ENCODE peak calls at places on chromosomes 1 and 21, in ten cellular contexts. One of them, this sample, is unnamed.

GRCh38 chr1:109111386-109112055 is 2.4 kb upstream of the ELAPOR1 start:
- DNase-seq in tibial artery: no peak
- DNase-seq in lung: no peak
- DNase-seq in uterus: no peak
- DNase-seq in cardiac muscle cell: no peak
- DNase-seq in naive thymus-derived CD4-positive, alpha-beta T cell: no peak
- DNase-seq in brain microvascular endothelial cell: no peak
- DNase-seq in keratinocyte: no peak
- DNase-seq in transverse colon: no peak
- DNase-seq in left ventricle myocardium inferior: no peak
- DNase-seq in this sample: no peak

GRCh38 chr1:223455470-223455869 is 62.3 kb downstream of the CCDC185 start:
- DNase-seq in tibial artery: no peak
- DNase-seq in left ventricle myocardium inferior: no peak
- DNase-seq in transverse colon: no peak
- DNase-seq in keratinocyte: no peak
- DNase-seq in uterus: no peak
- DNase-seq in lung: no peak
- DNase-seq in brain microvascular endothelial cell: no peak
- DNase-seq in cardiac muscle cell: no peak
- DNase-seq in naive thymus-derived CD4-positive, alpha-beta T cell: no peak
- DNase-seq in this sample: no peak

GRCh38 chr1:168372857-168373520 is 92.3 kb downstream of the TBX19 start:
- DNase-seq in lung: no peak
- DNase-seq in tibial artery: no peak
- DNase-seq in naive thymus-derived CD4-positive, alpha-beta T cell: no peak
- DNase-seq in left ventricle myocardium inferior: no peak
- DNase-seq in keratinocyte: no peak
- DNase-seq in brain microvascular endothelial cell: no peak
- DNase-seq in cardiac muscle cell: no peak
- DNase-seq in transverse colon: no peak
- DNase-seq in uterus: peak; percentile 35
- DNase-seq in this sample: no peak

GRCh38 chr1:204558467-204558866 is 42.3 kb downstream of the MDM4 start:
- DNase-seq in transverse colon: no peak
- DNase-seq in keratinocyte: no peak
- DNase-seq in lung: no peak
- DNase-seq in brain microvascular endothelial cell: no peak
- DNase-seq in uterus: no peak
- DNase-seq in tibial artery: no peak
- DNase-seq in left ventricle myocardium inferior: no peak
- DNase-seq in naive thymus-derived CD4-positive, alpha-beta T cell: no peak
- DNase-seq in cardiac muscle cell: no peak
- DNase-seq in this sample: no peak

GRCh38 chr1:33712176-33712575 is 151.7 kb upstream of the HMGB4 start:
- DNase-seq in left ventricle myocardium inferior: no peak
- DNase-seq in uterus: no peak
- DNase-seq in tibial artery: no peak
- DNase-seq in transverse colon: no peak
- DNase-seq in lung: no peak
- DNase-seq in naive thymus-derived CD4-positive, alpha-beta T cell: no peak
- DNase-seq in cardiac muscle cell: peak; percentile 20
- DNase-seq in keratinocyte: no peak
- DNase-seq in brain microvascular endothelial cell: no peak
- DNase-seq in this sample: no peak

GRCh38 chr1:17849216-17849615 is 94.1 kb downstream of the ACTL8 start:
- DNase-seq in transverse colon: no peak
- DNase-seq in lung: no peak
- DNase-seq in left ventricle myocardium inferior: no peak
- DNase-seq in tibial artery: no peak
- DNase-seq in naive thymus-derived CD4-positive, alpha-beta T cell: no peak
- DNase-seq in uterus: no peak
- DNase-seq in keratinocyte: no peak
- DNase-seq in cardiac muscle cell: no peak
- DNase-seq in brain microvascular endothelial cell: no peak
- DNase-seq in this sample: no peak

GRCh38 chr1:31617218-31617916 is at the start of gene HCRTR1:
- DNase-seq in keratinocyte: no peak
- DNase-seq in lung: no peak
- DNase-seq in transverse colon: no peak
- DNase-seq in brain microvascular endothelial cell: no peak
- DNase-seq in naive thymus-derived CD4-positive, alpha-beta T cell: no peak
- DNase-seq in left ventricle myocardium inferior: no peak
- DNase-seq in uterus: no peak
- DNase-seq in tibial artery: no peak
- DNase-seq in cardiac muscle cell: no peak
- DNase-seq in this sample: no peak

GRCh38 chr21:45497846-45498645 is 44.2 kb downstream of the SLC19A1 start:
- DNase-seq in lung: no peak
- DNase-seq in left ventricle myocardium inferior: peak; percentile 7
- DNase-seq in cardiac muscle cell: no peak
- DNase-seq in tibial artery: no peak
- DNase-seq in keratinocyte: no peak
- DNase-seq in transverse colon: no peak
- DNase-seq in naive thymus-derived CD4-positive, alpha-beta T cell: no peak
- DNase-seq in uterus: peak; percentile 13
- DNase-seq in brain microvascular endothelial cell: no peak
- DNase-seq in this sample: no peak

GRCh38 chr21:37912616-37913015 is 3.6 kb downstream of the KCNJ6 start:
- DNase-seq in naive thymus-derived CD4-positive, alpha-beta T cell: no peak
- DNase-seq in transverse colon: no peak
- DNase-seq in left ventricle myocardium inferior: no peak
- DNase-seq in tibial artery: no peak
- DNase-seq in keratinocyte: no peak
- DNase-seq in brain microvascular endothelial cell: no peak
- DNase-seq in uterus: no peak
- DNase-seq in cardiac muscle cell: no peak
- DNase-seq in lung: no peak
- DNase-seq in this sample: no peak

GRCh38 chr21:25453524-25453923 is 153.8 kb downstream of the MRPL39 start:
- DNase-seq in naive thymus-derived CD4-positive, alpha-beta T cell: no peak
- DNase-seq in brain microvascular endothelial cell: no peak
- DNase-seq in cardiac muscle cell: no peak
- DNase-seq in tibial artery: no peak
- DNase-seq in uterus: no peak
- DNase-seq in lung: no peak
- DNase-seq in transverse colon: no peak
- DNase-seq in left ventricle myocardium inferior: no peak
- DNase-seq in keratinocyte: no peak
- DNase-seq in this sample: no peak

GRCh38 chr1:56958526-56958925 is 7.3 kb downstream of the C8B start:
- DNase-seq in uterus: no peak
- DNase-seq in brain microvascular endothelial cell: peak; percentile 42
- DNase-seq in naive thymus-derived CD4-positive, alpha-beta T cell: no peak
- DNase-seq in tibial artery: no peak
- DNase-seq in lung: no peak
- DNase-seq in left ventricle myocardium inferior: no peak
- DNase-seq in transverse colon: no peak
- DNase-seq in keratinocyte: no peak
- DNase-seq in cardiac muscle cell: peak; percentile 67
- DNase-seq in this sample: no peak

GRCh38 chr21:31921079-31921478 is 48.3 kb downstream of the HUNK start:
- DNase-seq in cardiac muscle cell: no peak
- DNase-seq in tibial artery: no peak
- DNase-seq in uterus: no peak
- DNase-seq in brain microvascular endothelial cell: no peak
- DNase-seq in naive thymus-derived CD4-positive, alpha-beta T cell: no peak
- DNase-seq in transverse colon: no peak
- DNase-seq in lung: no peak
- DNase-seq in left ventricle myocardium inferior: no peak
- DNase-seq in keratinocyte: no peak
- DNase-seq in this sample: no peak

GRCh38 chr1:16117369-16117768 is 38.5 kb downstream of the EPHA2 start:
- DNase-seq in keratinocyte: no peak
- DNase-seq in uterus: no peak
- DNase-seq in lung: no peak
- DNase-seq in tibial artery: no peak
- DNase-seq in transverse colon: no peak
- DNase-seq in cardiac muscle cell: no peak
- DNase-seq in left ventricle myocardium inferior: no peak
- DNase-seq in brain microvascular endothelial cell: no peak
- DNase-seq in naive thymus-derived CD4-positive, alpha-beta T cell: no peak
- DNase-seq in this sample: no peak

GRCh38 chr1:91523462-91523861 is 22.8 kb downstream of the CDC7 start:
- DNase-seq in left ventricle myocardium inferior: no peak
- DNase-seq in naive thymus-derived CD4-positive, alpha-beta T cell: no peak
- DNase-seq in keratinocyte: no peak
- DNase-seq in uterus: no peak
- DNase-seq in cardiac muscle cell: peak; percentile 4
- DNase-seq in transverse colon: no peak
- DNase-seq in tibial artery: no peak
- DNase-seq in lung: no peak
- DNase-seq in brain microvascular endothelial cell: no peak
- DNase-seq in this sample: no peak

GRCh38 chr1:118122234-118123004 is 62.6 kb downstream of the SPAG17 start:
- DNase-seq in keratinocyte: peak; percentile 66
- DNase-seq in naive thymus-derived CD4-positive, alpha-beta T cell: no peak
- DNase-seq in tibial artery: no peak
- DNase-seq in transverse colon: no peak
- DNase-seq in lung: no peak
- DNase-seq in cardiac muscle cell: no peak
- DNase-seq in left ventricle myocardium inferior: no peak
- DNase-seq in uterus: no peak
- DNase-seq in brain microvascular endothelial cell: no peak
- DNase-seq in this sample: no peak

GRCh38 chr1:43666608-43667007 is 16.7 kb downstream of the KDM4A start:
- DNase-seq in left ventricle myocardium inferior: no peak
- DNase-seq in tibial artery: no peak
- DNase-seq in cardiac muscle cell: no peak
- DNase-seq in naive thymus-derived CD4-positive, alpha-beta T cell: no peak
- DNase-seq in uterus: no peak
- DNase-seq in brain microvascular endothelial cell: no peak
- DNase-seq in transverse colon: no peak
- DNase-seq in lung: no peak
- DNase-seq in keratinocyte: peak; percentile 89
- DNase-seq in this sample: no peak

GRCh38 chr1:225364439-225364838 is 63.4 kb downstream of the LBR start:
- DNase-seq in transverse colon: no peak
- DNase-seq in uterus: no peak
- DNase-seq in lung: no peak
- DNase-seq in cardiac muscle cell: no peak
- DNase-seq in naive thymus-derived CD4-positive, alpha-beta T cell: no peak
- DNase-seq in left ventricle myocardium inferior: no peak
- DNase-seq in tibial artery: no peak
- DNase-seq in keratinocyte: no peak
- DNase-seq in brain microvascular endothelial cell: no peak
- DNase-seq in this sample: no peak

GRCh38 chr1:101240041-101240430 is 3.2 kb downstream of the S1PR1 start:
- DNase-seq in cardiac muscle cell: no peak
- DNase-seq in naive thymus-derived CD4-positive, alpha-beta T cell: no peak
- DNase-seq in tibial artery: no peak
- DNase-seq in uterus: no peak
- DNase-seq in left ventricle myocardium inferior: no peak
- DNase-seq in transverse colon: no peak
- DNase-seq in lung: peak; percentile 33
- DNase-seq in keratinocyte: no peak
- DNase-seq in brain microvascular endothelial cell: no peak
- DNase-seq in this sample: no peak
- H3K4me3 ChIP-seq in cardiac muscle cell: no peak overlapping the region
- H3K4me3 ChIP-seq in naive thymus-derived CD4-positive, alpha-beta T cell: peak overlapping the region; percentile 88
- H3K4me3 ChIP-seq in tibial artery: peak overlapping the region; percentile 65
- H3K4me3 ChIP-seq in uterus: no peak overlapping the region
- H3K4me3 ChIP-seq in left ventricle myocardium inferior: peak overlapping the region; percentile 83
- H3K4me3 ChIP-seq in transverse colon: no peak overlapping the region
- H3K4me3 ChIP-seq in lung: peak overlapping the region; percentile 52
- H3K4me3 ChIP-seq in keratinocyte: no peak overlapping the region
- H3K4me3 ChIP-seq in brain microvascular endothelial cell: no peak overlapping the region
- H3K4me3 ChIP-seq in this sample: peak overlapping the region; percentile 63

GRCh38 chr1:3017440-3018050 is 3.7 kb upstream of the ACTRT2 start:
- DNase-seq in lung: no peak
- DNase-seq in naive thymus-derived CD4-positive, alpha-beta T cell: no peak
- DNase-seq in uterus: peak; percentile 9
- DNase-seq in left ventricle myocardium inferior: peak; percentile 1
- DNase-seq in brain microvascular endothelial cell: no peak
- DNase-seq in transverse colon: peak; percentile 4
- DNase-seq in tibial artery: peak; percentile 5
- DNase-seq in cardiac muscle cell: no peak
- DNase-seq in keratinocyte: no peak
- DNase-seq in this sample: peak; percentile 4
- H3K36me3 ChIP-seq in lung: no peaks in the 10 kb centered on the region
- H3K36me3 ChIP-seq in naive thymus-derived CD4-positive, alpha-beta T cell: no peaks in the 10 kb centered on the region
- H3K36me3 ChIP-seq in uterus: no peaks in the 10 kb centered on the region
- H3K36me3 ChIP-seq in left ventricle myocardium inferior: no peaks in the 10 kb centered on the region
- H3K36me3 ChIP-seq in brain microvascular endothelial cell: no peaks in the 10 kb centered on the region
- H3K36me3 ChIP-seq in transverse colon: no peaks in the 10 kb centered on the region
- H3K36me3 ChIP-seq in tibial artery: no peaks in the 10 kb centered on the region
- H3K36me3 ChIP-seq in cardiac muscle cell: no peaks in the 10 kb centered on the region
- H3K36me3 ChIP-seq in keratinocyte: no peaks in the 10 kb centered on the region
- H3K36me3 ChIP-seq in this sample: no peaks in the 10 kb centered on the region

GRCh38 chr1:53981220-53981619 is 35.1 kb downstream of the LRRC42 start:
- DNase-seq in uterus: no peak
- DNase-seq in transverse colon: no peak
- DNase-seq in keratinocyte: no peak
- DNase-seq in cardiac muscle cell: no peak
- DNase-seq in lung: no peak
- DNase-seq in brain microvascular endothelial cell: peak; percentile 16
- DNase-seq in tibial artery: no peak
- DNase-seq in left ventricle myocardium inferior: no peak
- DNase-seq in naive thymus-derived CD4-positive, alpha-beta T cell: no peak
- DNase-seq in this sample: no peak

GRCh38 chr1:53982762-53983101 is 35.3 kb downstream of the LDLRAD1 start:
- DNase-seq in keratinocyte: no peak
- DNase-seq in naive thymus-derived CD4-positive, alpha-beta T cell: no peak
- DNase-seq in cardiac muscle cell: no peak
- DNase-seq in transverse colon: no peak
- DNase-seq in left ventricle myocardium inferior: no peak
- DNase-seq in tibial artery: no peak
- DNase-seq in brain microvascular endothelial cell: no peak
- DNase-seq in uterus: no peak
- DNase-seq in lung: no peak
- DNase-seq in this sample: no peak

GRCh38 chr1:53979712-53980450 is 33.7 kb downstream of the LRRC42 start:
- DNase-seq in tibial artery: no peak
- DNase-seq in keratinocyte: no peak
- DNase-seq in uterus: no peak
- DNase-seq in naive thymus-derived CD4-positive, alpha-beta T cell: no peak
- DNase-seq in left ventricle myocardium inferior: no peak
- DNase-seq in brain microvascular endothelial cell: no peak
- DNase-seq in lung: no peak
- DNase-seq in cardiac muscle cell: no peak
- DNase-seq in transverse colon: no peak
- DNase-seq in this sample: no peak

GRCh38 chr1:53984701-53985100 is 33.3 kb downstream of the LDLRAD1 start:
- DNase-seq in tibial artery: no peak
- DNase-seq in keratinocyte: no peak
- DNase-seq in brain microvascular endothelial cell: no peak
- DNase-seq in uterus: no peak
- DNase-seq in transverse colon: no peak
- DNase-seq in naive thymus-derived CD4-positive, alpha-beta T cell: no peak
- DNase-seq in left ventricle myocardium inferior: no peak
- DNase-seq in cardiac muscle cell: no peak
- DNase-seq in lung: no peak
- DNase-seq in this sample: no peak

GRCh38 chr1:53982034-53982761 is 35.8 kb downstream of the LDLRAD1 start:
- DNase-seq in left ventricle myocardium inferior: peak; percentile 32
- DNase-seq in transverse colon: peak; percentile 17
- DNase-seq in brain microvascular endothelial cell: peak; percentile 36
- DNase-seq in lung: no peak
- DNase-seq in naive thymus-derived CD4-positive, alpha-beta T cell: no peak
- DNase-seq in keratinocyte: no peak
- DNase-seq in uterus: peak; percentile 54
- DNase-seq in cardiac muscle cell: peak; percentile 32
- DNase-seq in tibial artery: no peak
- DNase-seq in this sample: no peak
- H3K4me3 ChIP-seq in left ventricle myocardium inferior: peak overlapping the region; percentile 60
- H3K4me3 ChIP-seq in transverse colon: peak overlapping the region; percentile 25
- H3K4me3 ChIP-seq in brain microvascular endothelial cell: peak overlapping the region; percentile 45
- H3K4me3 ChIP-seq in lung: no peak overlapping the region
- H3K4me3 ChIP-seq in naive thymus-derived CD4-positive, alpha-beta T cell: no peak overlapping the region
- H3K4me3 ChIP-seq in keratinocyte: no peak overlapping the region
- H3K4me3 ChIP-seq in uterus: peak overlapping the region; percentile 43
- H3K4me3 ChIP-seq in cardiac muscle cell: no peak overlapping the region
- H3K4me3 ChIP-seq in tibial artery: peak overlapping the region; percentile 31
- H3K4me3 ChIP-seq in this sample: peak overlapping the region; percentile 32

GRCh38 chr1:188241629-188242028 is 1412.9 kb downstream of the PLA2G4A start:
- DNase-seq in lung: no peak
- DNase-seq in left ventricle myocardium inferior: no peak
- DNase-seq in cardiac muscle cell: no peak
- DNase-seq in naive thymus-derived CD4-positive, alpha-beta T cell: no peak
- DNase-seq in keratinocyte: no peak
- DNase-seq in brain microvascular endothelial cell: no peak
- DNase-seq in transverse colon: no peak
- DNase-seq in uterus: no peak
- DNase-seq in tibial artery: no peak
- DNase-seq in this sample: no peak
- H3K36me3 ChIP-seq in lung: no peaks in the 10 kb centered on the region
- H3K36me3 ChIP-seq in left ventricle myocardium inferior: no peaks in the 10 kb centered on the region
- H3K36me3 ChIP-seq in cardiac muscle cell: no peaks in the 10 kb centered on the region
- H3K36me3 ChIP-seq in naive thymus-derived CD4-positive, alpha-beta T cell: no peaks in the 10 kb centered on the region
- H3K36me3 ChIP-seq in keratinocyte: no peaks in the 10 kb centered on the region
- H3K36me3 ChIP-seq in brain microvascular endothelial cell: no peaks in the 10 kb centered on the region
- H3K36me3 ChIP-seq in transverse colon: no peaks in the 10 kb centered on the region
- H3K36me3 ChIP-seq in uterus: no peaks in the 10 kb centered on the region
- H3K36me3 ChIP-seq in tibial artery: no peaks in the 10 kb centered on the region
- H3K36me3 ChIP-seq in this sample: no peaks in the 10 kb centered on the region

This sample was measured in gastrocnemius medialis.